ENCODE peak calls at places on chromosome 17, in ten cellular contexts. X, Y, J, P, D, Z, B, L, F and G are unnamed samples.

GRCh38 chr17:68468785-68469184 is 11.5 kb upstream of the WIPI1 start:
- DNase-seq in X (no peak), Y (no peak), J (peak; percentile 39), P (no peak), D (no peak), Z (no peak), B (no peak), L (no peak), F (peak; percentile 67), G (no peak)

GRCh38 chr17:34303606-34304005 is 15.6 kb upstream of the CCL8 start:
- DNase-seq in X (no peak), Y (no peak), J (no peak), P (no peak), D (no peak), Z (no peak), B (no peak), L (no peak), F (no peak), G (no peak)

GRCh38 chr17:57522436-57523005 is 222.6 kb downstream of the CCDC182 start:
- DNase-seq in X (peak; percentile 66), Y (no peak), J (no peak), P (no peak), D (no peak), Z (no peak), B (no peak), L (no peak), F (no peak), G (no peak)

GRCh38 chr17:718075-718474 is 3.4 kb upstream of the VPS53 start:
- DNase-seq in X (no peak), Y (no peak), J (no peak), P (no peak), D (no peak), Z (no peak), B (no peak), L (no peak), F (no peak), G (no peak)

GRCh38 chr17:43917016-43917347 is 9.6 kb upstream of the MPP2 start:
- DNase-seq in X (no peak), Y (no peak), J (no peak), P (no peak), D (no peak), Z (no peak), B (no peak), L (no peak), F (no peak), G (no peak)

GRCh38 chr17:82957961-82958491 is 118.2 kb upstream of the ZNF750 start:
- DNase-seq in X (no peak), Y (peak; percentile 13), J (no peak), P (no peak), D (no peak), Z (no peak), B (no peak), L (no peak), F (no peak), G (no peak)

GRCh38 chr17:731943-732787 is at the start of gene TLCD3A:
- DNase-seq in X (no peak), Y (peak; percentile 56), J (peak; percentile 27), P (no peak), D (peak; percentile 21), Z (no peak), B (peak; percentile 37), L (peak; percentile 27), F (no peak), G (peak; percentile 29)

GRCh38 chr17:61410555-61411089 is 11.0 kb downstream of the TBX2 start:
- DNase-seq in X (no peak), Y (peak; percentile 90), J (no peak), P (peak; percentile 52), D (peak; percentile 47), Z (no peak), B (peak; percentile 95), L (peak; percentile 58), F (no peak), G (no peak)

GRCh38 chr17:75864448-75864871 is 9.3 kb upstream of the WBP2 start:
- DNase-seq in X (peak; percentile 84), Y (peak; percentile 77), J (no peak), P (no peak), D (no peak), Z (no peak), B (no peak), L (peak; percentile 30), F (peak; percentile 89), G (peak; percentile 14)

GRCh38 chr17:73720187-73720834 is 76.1 kb upstream of the SDK2 start:
- DNase-seq in X (no peak), Y (no peak), J (no peak), P (no peak), D (no peak), Z (no peak), B (no peak), L (no peak), F (no peak), G (peak; percentile 36)

GRCh38 chr17:7191571-7192270 is 12.6 kb upstream of the ASGR1 start:
- DNase-seq in X (peak; percentile 22), Y (peak; percentile 79), J (no peak), P (no peak), D (no peak), Z (no peak), B (no peak), L (no peak), F (no peak), G (no peak)

GRCh38 chr17:81228420-81228819 is 5.7 kb upstream of the CEP131 start:
- DNase-seq in X (peak; percentile 72), Y (no peak), J (no peak), P (no peak), D (no peak), Z (no peak), B (no peak), L (no peak), F (no peak), G (no peak)

GRCh38 chr17:10640475-10640874 is 16.6 kb downstream of the MYH3 start:
- DNase-seq in X (no peak), Y (no peak), J (no peak), P (no peak), D (no peak), Z (no peak), B (no peak), L (no peak), F (no peak), G (no peak)

GRCh38 chr17:19327039-19327776 is 35.3 kb downstream of the B9D1 start:
- DNase-seq in X (no peak), Y (no peak), J (peak; percentile 42), P (no peak), D (no peak), Z (peak; percentile 100), B (peak; percentile 56), L (no peak), F (no peak), G (no peak)

GRCh38 chr17:8859804-8860430 is 7.6 kb downstream of the PIK3R6 start:
- DNase-seq in X (no peak), Y (no peak), J (no peak), P (no peak), D (no peak), Z (no peak), B (no peak), L (no peak), F (no peak), G (no peak)

GRCh38 chr17:40952675-40953074 is 14.1 kb downstream of the KRT39 start:
- DNase-seq in X (peak; percentile 11), Y (no peak), J (no peak), P (no peak), D (no peak), Z (no peak), B (no peak), L (no peak), F (peak; percentile 40), G (no peak)